ENCODE peak calls at places on chromosomes 11 and 22, in six cellular contexts. C, S, F, Z, R and P are unnamed samples.

GRCh38 chr22:23789638-23790037 is 2.9 kb downstream of the SMARCB1 start:
- DNase-seq in C (no peak), S (no peak), F (no peak), Z (no peak), R (no peak), P (no peak)

GRCh38 chr11:924406-925157 is 1.1 kb upstream of the AP2A2 start:
- DNase-seq in C (no peak), S (no peak), F (peak; percentile 38), Z (no peak), R (peak; percentile 75), P (no peak)

GRCh38 chr11:75189911-75190310 is 39.0 kb downstream of the SLCO2B1 start:
- DNase-seq in C (no peak), S (no peak), F (no peak), Z (no peak), R (peak; percentile 75), P (no peak)

GRCh38 chr22:50604256-50604580 is 3.6 kb downstream of the MAPK8IP2 start:
- DNase-seq in C (no peak), S (no peak), F (no peak), Z (no peak), R (no peak), P (no peak)

GRCh38 chr11:77300695-77301094 is 791 bp downstream of the GDPD4 start:
- DNase-seq in C (no peak), S (no peak), F (no peak), Z (no peak), R (no peak), P (no peak)

GRCh38 chr22:38049812-38050619 is 7.2 kb upstream of the PICK1 start:
- DNase-seq in C (no peak), S (no peak), F (no peak), Z (no peak), R (peak; percentile 27), P (no peak)

GRCh38 chr22:49551446-49551845 is 276.2 kb downstream of the BRD1 start:
- DNase-seq in C (no peak), S (no peak), F (no peak), Z (no peak), R (peak; percentile 2), P (no peak)

GRCh38 chr22:46480396-46480795 is 57.0 kb downstream of the CELSR1 start:
- DNase-seq in C (no peak), S (peak; percentile 17), F (no peak), Z (no peak), R (no peak), P (no peak)

GRCh38 chr22:20725987-20726558 is 47.8 kb upstream of the SERPIND1 start:
- DNase-seq in C (no peak), S (no peak), F (no peak), Z (no peak), R (no peak), P (no peak)

GRCh38 chr11:57776101-57776511 is 14.5 kb downstream of the CTNND1 start:
- DNase-seq in C (no peak), S (no peak), F (no peak), Z (no peak), R (no peak), P (no peak)

GRCh38 chr11:11458523-11458922 is 105.5 kb upstream of the CSNK2A3 start:
- DNase-seq in C (no peak), S (no peak), F (no peak), Z (no peak), R (no peak), P (no peak)

GRCh38 chr11:32466279-32466915 is 31.1 kb upstream of the WT1 start:
- DNase-seq in C (no peak), S (peak; percentile 4), F (no peak), Z (no peak), R (no peak), P (no peak)

GRCh38 chr22:27358096-27358870 is 443.3 kb downstream of the MN1 start:
- DNase-seq in C (no peak), S (no peak), F (no peak), Z (no peak), R (no peak), P (no peak)

GRCh38 chr22:23058481-23059336 is 11.6 kb upstream of the GNAZ start:
- DNase-seq in C (no peak), S (no peak), F (no peak), Z (no peak), R (no peak), P (peak; percentile 31)

GRCh38 chr11:77669848-77670511 is 32.4 kb upstream of the CLNS1A start:
- DNase-seq in C (no peak), S (no peak), F (no peak), Z (no peak), R (no peak), P (no peak)

GRCh38 chr11:10456519-10456918 is 1.5 kb downstream of the AMPD3 start:
- DNase-seq in C (no peak), S (no peak), F (no peak), Z (no peak), R (no peak), P (no peak)

GRCh38 chr22:38864361-38865191 is 7.4 kb downstream of the CBX6 start:
- DNase-seq in C (no peak), S (no peak), F (peak; percentile 52), Z (peak; percentile 78), R (peak; percentile 90), P (no peak)

GRCh38 chr11:86717817-86718501 is 45.5 kb upstream of the ME3 start:
- DNase-seq in C (no peak), S (no peak), F (no peak), Z (no peak), R (no peak), P (no peak)

GRCh38 chr22:45105281-45105700 is 58.4 kb upstream of the NUP50 start:
- DNase-seq in C (no peak), S (peak; percentile 95), F (no peak), Z (no peak), R (no peak), P (no peak)

GRCh38 chr22:45103756-45104155 is 60.0 kb upstream of the NUP50 start:
- DNase-seq in C (no peak), S (no peak), F (no peak), Z (no peak), R (no peak), P (no peak)

GRCh38 chr22:45102896-45103420 is 60.8 kb upstream of the NUP50 start:
- DNase-seq in C (no peak), S (no peak), F (no peak), Z (no peak), R (no peak), P (no peak)

GRCh38 chr22:45101828-45102227 is 61.9 kb upstream of the NUP50 start:
- DNase-seq in C (no peak), S (peak; percentile 15), F (peak; percentile 45), Z (no peak), R (peak; percentile 70), P (no peak)

DNA sequence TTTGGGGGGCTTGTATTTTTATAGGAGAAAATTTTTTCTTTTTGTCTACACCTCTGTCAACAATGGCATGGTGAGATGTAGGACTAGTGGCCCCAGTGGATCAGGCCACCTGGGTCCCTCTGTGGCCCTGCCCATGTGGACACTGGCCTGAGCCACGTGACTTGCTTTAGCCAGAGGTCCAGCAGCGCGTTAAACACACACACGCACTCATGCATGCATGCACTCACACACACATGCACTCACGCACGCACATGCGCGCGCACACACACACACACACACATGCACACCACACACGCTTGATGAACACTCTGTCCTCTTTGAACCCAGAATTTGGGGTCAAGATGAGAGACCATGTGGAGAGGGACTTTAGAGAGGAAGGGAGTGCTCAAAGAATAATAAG is 59.4 kb upstream of the NUP50 start:
- DNase-seq in C (no peak), S (no peak), F (no peak), Z (no peak), R (no peak), P (no peak)
- H3K4me1 ChIP-seq in C (no peaks in the 10 kb centered on the region), S (peaks cover 12% of the 10 kb centered on the region), F (no peaks in the 10 kb centered on the region), Z (no peaks in the 10 kb centered on the region), R (no peaks in the 10 kb centered on the region), P (no peaks in the 10 kb centered on the region)

DNA sequence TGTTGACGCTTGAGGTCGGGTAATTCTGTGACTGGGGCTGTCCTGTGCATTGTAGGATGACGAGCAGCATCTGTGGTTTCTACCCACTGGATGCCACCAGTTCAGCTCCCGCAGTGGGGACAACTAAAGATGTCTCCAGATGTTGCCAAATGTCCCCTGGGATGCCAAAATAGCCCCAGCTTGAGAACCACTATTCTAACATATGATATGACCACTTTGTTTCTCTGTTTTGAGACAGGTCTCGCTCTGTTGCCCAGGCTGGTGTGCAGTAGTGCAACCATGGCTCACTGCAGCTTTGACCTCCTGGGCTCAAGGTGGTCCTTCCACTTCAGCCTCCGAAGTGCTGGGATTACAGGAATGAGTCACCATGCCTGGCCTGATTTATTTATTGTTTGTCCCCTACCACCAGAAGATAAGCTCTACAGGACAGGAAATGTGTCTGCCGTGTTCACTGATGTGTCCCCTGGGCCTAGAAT is 4.4 kb upstream of the MEN1 start:
- DNase-seq in C (no peak), S (no peak), F (no peak), Z (no peak), R (no peak), P (no peak)
- H3K27ac ChIP-seq in C (no peak overlapping the region), S (no peak overlapping the region), F (no peak overlapping the region), Z (no peak overlapping the region), R (no peak overlapping the region), P (no peak overlapping the region)

DNA sequence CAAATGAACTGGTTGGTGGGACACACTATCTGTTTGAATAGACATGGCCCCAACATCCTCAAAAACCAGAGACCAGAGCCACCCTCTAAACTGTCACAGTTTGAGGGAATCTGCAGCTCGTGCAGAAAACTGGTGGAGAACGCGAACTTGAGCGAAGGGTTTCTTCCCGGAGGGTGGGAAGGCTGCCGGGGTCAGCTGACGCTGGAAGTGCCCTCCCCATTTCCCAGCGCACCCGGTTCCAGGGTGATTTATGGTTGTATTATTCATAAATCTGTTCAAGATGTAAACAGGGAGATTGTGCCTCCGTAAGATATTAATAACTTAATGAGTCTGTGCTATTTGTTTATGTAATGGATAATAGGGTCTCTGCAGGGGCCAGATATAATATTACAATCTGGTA is 1396.7 kb downstream of the BRD1 start:
- DNase-seq in C (no peak), S (no peak), F (peak; percentile 2), Z (no peak), R (no peak), P (no peak)
- H3K27me3 ChIP-seq in C (no peaks in the 10 kb centered on the region), S (no peaks in the 10 kb centered on the region), F (no peaks in the 10 kb centered on the region), Z (peaks cover 21% of the 10 kb centered on the region), R (no peaks in the 10 kb centered on the region), P (no peaks in the 10 kb centered on the region)

GRCh38 chr11:44568706-44569473 is 3.4 kb downstream of the CD82 start:
- DNase-seq in C (no peak), S (peak; percentile 94), F (peak; percentile 73), Z (peak; percentile 54), R (peak; percentile 81), P (peak; percentile 86)
- H3K4me1 ChIP-seq in C (peaks cover 13% of the 10 kb centered on the region), S (peaks cover 66% of the 10 kb centered on the region), F (peaks cover 25% of the 10 kb centered on the region), Z (peaks cover 62% of the 10 kb centered on the region), R (peaks cover 19% of the 10 kb centered on the region), P (peaks cover 25% of the 10 kb centered on the region)

DNA sequence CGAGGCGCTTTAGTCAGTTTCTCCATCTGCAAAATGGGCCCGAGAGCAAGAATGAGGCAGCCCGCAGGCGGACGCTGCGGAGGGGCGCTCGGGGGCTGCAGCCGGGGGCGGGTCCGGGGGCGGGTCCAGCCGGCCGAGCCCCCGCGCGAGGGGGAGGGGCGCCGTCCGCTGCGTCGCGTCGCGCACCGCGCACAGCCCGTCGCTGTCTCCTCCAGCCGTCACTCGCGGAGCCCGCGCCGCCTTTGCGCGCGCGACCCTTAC is 282 bp downstream of the PC start:
- DNase-seq in C (no peak), S (no peak), F (no peak), Z (no peak), R (no peak), P (no peak)
- H3K27ac ChIP-seq in C (peak overlapping the region; percentile 14), S (no peak overlapping the region), F (no peak overlapping the region), Z (peak overlapping the region; percentile 73), R (peak overlapping the region; percentile 79), P (peak overlapping the region; percentile 16)

GRCh38 chr11:124751741-124752470 is at the start of gene VSIG2:
- DNase-seq in C (no peak), S (no peak), F (no peak), Z (no peak), R (peak; percentile 50), P (no peak)
- H3K27me3 ChIP-seq in C (no peaks in the 10 kb centered on the region), S (peaks cover 15% of the 10 kb centered on the region), F (no peaks in the 10 kb centered on the region), Z (peaks cover 56% of the 10 kb centered on the region), R (no peaks in the 10 kb centered on the region), P (no peaks in the 10 kb centered on the region)